ENCODE peak calls at places on chromosomes 6 and 20, in six cellular contexts. V is H1, U is HepG2, L is GM12891, O is GM12878, M is K562. N is an unnamed sample.

GRCh38 chr6:135488023-135488422 is 9.5 kb downstream of the AHI1 start:
- DNase-seq in O (no peak), V (no peak), U (no peak), M (no peak), L (no peak), N (no peak)

GRCh38 chr6:3306848-3307247 is 48.1 kb downstream of the PSMG4 start:
- DNase-seq in U (no peak), V (no peak), O (no peak), M (no peak), L (no peak), N (no peak)

GRCh38 chr6:24205020-24205492 is 79.0 kb downstream of the NRSN1 start:
- DNase-seq in U (peak; percentile 59), M (peak; percentile 16), O (peak; percentile 24), V (no peak), L (peak; percentile 4), N (no peak)

GRCh38 chr6:157614026-157614484 is 209.0 kb upstream of the SNX9 start:
- DNase-seq in M (no peak), V (no peak), L (no peak), O (no peak), U (peak; percentile 41), N (no peak)

GRCh38 chr6:21992178-21992967 is 304.5 kb downstream of the PRL start:
- DNase-seq in M (peak; percentile 63), V (no peak), O (no peak), L (no peak), U (no peak), N (no peak)

GRCh38 chr6:33344771-33345697 is 27.5 kb upstream of the ZBTB22 start:
- DNase-seq in L (peak; percentile 35), V (peak; percentile 54), O (peak; percentile 58), M (peak; percentile 84), U (peak; percentile 69), N (no peak)

GRCh38 chr6:90350689-90351554 is 54.3 kb upstream of the BACH2 start:
- DNase-seq in U (no peak), M (peak; percentile 27), L (no peak), O (no peak), V (no peak), N (no peak)

GRCh38 chr20:24722586-24722985 is 226.5 kb upstream of the CST7 start:
- DNase-seq in L (no peak), V (peak; percentile 30), U (no peak), M (no peak), O (no peak), N (no peak)

GRCh38 chr6:45587229-45588060 is 209.7 kb upstream of the SUPT3H start:
- DNase-seq in V (no peak), L (no peak), M (no peak), U (no peak), O (no peak), N (no peak)

GRCh38 chr6:157549468-157549745 is 168.4 kb downstream of the ZDHHC14 start:
- DNase-seq in M (no peak), L (no peak), V (no peak), O (no peak), U (no peak), N (no peak)

GRCh38 chr6:113719545-113719944 is 137.6 kb upstream of the MARCKS start:
- DNase-seq in L (no peak), V (no peak), M (no peak), U (no peak), O (no peak), N (no peak)

GRCh38 chr6:12036766-12037165 is 24.7 kb downstream of the HIVEP1 start:
- DNase-seq in U (no peak), O (no peak), M (no peak), V (no peak), L (no peak), N (no peak)

GRCh38 chr6:143005816-143006215 is 54.9 kb upstream of the AIG1 start:
- DNase-seq in U (no peak), O (no peak), V (no peak), L (no peak), M (no peak), N (no peak)

GRCh38 chr20:45892049-45892816 is 1.1 kb downstream of the CTSA start:
- DNase-seq in L (no peak), M (peak; percentile 56), U (peak; percentile 44), V (no peak), O (no peak), N (no peak)

GRCh38 chr20:62306440-62307187 is 3.8 kb downstream of the ADRM1 start:
- DNase-seq in L (no peak), U (no peak), M (no peak), V (no peak), O (no peak), N (no peak)

GRCh38 chr6:22466665-22467064 is 102.7 kb upstream of the HDGFL1 start:
- DNase-seq in U (no peak), M (no peak), O (no peak), L (no peak), V (no peak), N (no peak)

GRCh38 chr6:77425676-77426075 is 37.6 kb downstream of the HTR1B start:
- DNase-seq in O (no peak), M (no peak), L (no peak), V (no peak), U (no peak), N (no peak)

GRCh38 chr6:109893606-109894005 is 84.5 kb upstream of the GPR6 start:
- DNase-seq in O (no peak), V (no peak), U (no peak), L (no peak), M (no peak), N (no peak)

GRCh38 chr6:3414704-3415453 is 42.0 kb downstream of the SLC22A23 start:
- DNase-seq in M (peak; percentile 54), U (peak; percentile 80), L (peak; percentile 21), V (no peak), O (no peak), N (no peak)

GRCh38 chr6:21022343-21023107 is 488.3 kb downstream of the CDKAL1 start:
- DNase-seq in L (no peak), U (peak; percentile 87), M (peak; percentile 8), O (peak; percentile 90), V (no peak), N (no peak)

GRCh38 chr20:64242797-64243475 is 12.6 kb upstream of the PCMTD2 start:
- DNase-seq in V (no peak), M (no peak), L (no peak), U (peak; percentile 94), O (no peak), N (no peak)

GRCh38 chr6:14270925-14271791 is 153.6 kb downstream of the CD83 start:
- DNase-seq in O (no peak), U (no peak), V (peak; percentile 32), M (peak; percentile 75), L (no peak), N (no peak)

GRCh38 chr20:63501818-63502670 is 3.2 kb upstream of the EEF1A2 start:
- DNase-seq in O (no peak), L (no peak), M (peak; percentile 90), U (no peak), V (peak; percentile 82), N (no peak)

DNA sequence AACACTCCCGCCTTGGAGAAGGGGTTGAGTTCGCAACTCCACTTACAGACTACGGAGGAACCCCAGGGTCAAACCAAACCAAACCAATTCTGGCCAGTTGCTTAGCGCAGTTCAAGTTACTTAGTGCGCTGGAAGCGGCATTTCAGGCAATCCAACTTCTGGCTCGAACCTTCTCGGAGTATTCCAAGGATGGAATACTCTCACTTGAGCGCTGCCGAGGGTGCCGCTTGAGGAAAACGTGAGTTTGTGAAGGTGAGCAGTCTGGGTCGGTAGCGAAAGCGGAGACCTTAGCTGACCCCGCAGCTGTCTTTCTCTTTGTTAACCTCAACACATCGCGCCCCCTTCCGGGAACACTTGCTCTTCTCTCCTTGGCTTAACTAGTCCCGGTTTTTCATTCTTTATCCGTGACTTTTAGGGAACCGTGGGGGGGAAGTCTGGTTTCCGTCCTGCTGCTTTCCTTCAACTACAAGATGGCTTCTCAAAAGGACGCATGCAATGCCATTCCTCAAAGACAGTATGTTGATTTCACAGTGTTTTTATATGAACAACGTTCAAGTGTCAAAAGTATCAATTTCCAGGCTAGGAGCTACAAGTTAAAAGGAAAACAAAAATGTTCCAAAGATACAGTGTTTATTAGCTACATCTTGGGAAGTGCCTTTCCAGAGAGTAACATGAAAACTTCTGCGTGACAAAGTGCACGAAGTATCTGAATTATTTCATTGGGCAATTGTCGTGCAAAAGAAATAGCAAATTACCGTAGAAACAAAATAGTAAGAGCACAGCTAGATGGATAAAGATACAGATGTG is 742 bp upstream of the PNISR start:
- DNase-seq in U (peak; percentile 91), O (no peak), M (peak; percentile 81), L (no peak), V (peak; percentile 90), N (peak; percentile 19)
- TF ChIP-seq POLR2A in U (no peak), O (no peak), M (peak; percentile 5), L (peak; percentile 14), V (no peak), N (peak; percentile 45)

GRCh38 chr6:158796353-158796752 is 22.8 kb downstream of the EZR start:
- DNase-seq in U (no peak), V (no peak), O (no peak), M (no peak), L (no peak), N (no peak)

GRCh38 chr6:158795516-158795915 is 23.7 kb downstream of the EZR start:
- DNase-seq in O (no peak), V (no peak), U (no peak), L (no peak), M (no peak), N (no peak)

GRCh38 chr6:158799051-158799792 is 19.9 kb downstream of the EZR start:
- DNase-seq in U (peak; percentile 72), V (no peak), O (no peak), M (no peak), L (no peak), N (no peak)

GRCh38 chr6:158798311-158798710 is 20.9 kb downstream of the EZR start:
- DNase-seq in O (no peak), L (no peak), V (no peak), M (no peak), U (no peak), N (no peak)

GRCh38 chr6:158797331-158798202 is 21.6 kb downstream of the EZR start:
- DNase-seq in U (no peak), M (no peak), O (no peak), V (no peak), L (no peak), N (no peak)
- TF ChIP-seq TAF1 in U (no peak), M (no peak), O (no peak), V (no peak), L (no peak), N (no peak)

GRCh38 chr20:37521091-37521771 is at the start of gene NNAT:
- DNase-seq in M (no peak), U (no peak), L (no peak), V (peak; percentile 80), O (no peak), N (no peak)
- TF ChIP-seq POLR2AphosphoS5 in M (no peak), U (no peak), L (no peak), V (peak; percentile 94), O (no peak), N (no peak)

GRCh38 chr6:34791842-34792604 is at the start of gene BLTP3A:
- DNase-seq in V (peak; percentile 75), L (peak; percentile 92), U (peak; percentile 59), M (peak; percentile 96), O (no peak), N (peak; percentile 92)
- TF ChIP-seq POLR2A in V (peak; percentile 63), L (no peak), U (peak; percentile 89), M (peak; percentile 88), O (peak; percentile 89), N (peak; percentile 73)

N was measured in GM12892.